ENCODE peak calls at places on chromosomes 5 and 9, in nine cellular contexts. Q is occipital lobe, I is GM23338, L is cardiac fibroblast, S is HepG2, J is AG09309, B is HT1080, V is cardiac muscle cell, T is hippocampal formation. N is an unnamed sample.

GRCh38 chr9:135492886-135493669 is 7.4 kb upstream of the MRPS2 start:
- DNase-seq in Q (no peak), I (no peak), L (no peak), S (no peak), J (no peak), B (no peak), V (no peak), T (no peak), N (no peak)

GRCh38 chr5:10856646-10857332 is 95.8 kb upstream of the DAP start:
- DNase-seq in Q (peak), I (peak), L (peak), S (peak), J (no peak), B (peak), V (peak), T (peak), N (no peak)

GRCh38 chr5:99030871-99031440 is 102.1 kb upstream of the CHD1 start:
- DNase-seq in Q (no peak), I (no peak), L (no peak), S (no peak), J (no peak), B (no peak), V (no peak), T (no peak), N (no peak)

GRCh38 chr9:118331622-118332045 is 627.4 kb downstream of the TLR4 start:
- DNase-seq in Q (peak), I (no peak), L (peak), S (no peak), J (no peak), B (peak), V (peak), T (no peak), N (peak)

GRCh38 chr5:126656397-126657007 is 55.8 kb downstream of the PHAX start:
- DNase-seq in Q (no peak), I (peak), L (peak), S (peak), J (peak), B (no peak), V (peak), T (peak), N (no peak)

GRCh38 chr5:104363567-104363966 is 801.0 kb upstream of the NUDT12 start:
- DNase-seq in Q (no peak), I (no peak), L (no peak), S (no peak), J (no peak), B (no peak), V (no peak), T (no peak), N (no peak)

GRCh38 chr5:133278318-133278717 is 226.5 kb downstream of the HSPA4 start:
- DNase-seq in Q (no peak), I (no peak), L (no peak), S (no peak), J (no peak), B (no peak), V (no peak), T (no peak), N (no peak)

GRCh38 chr9:77945798-77946197 is 85.8 kb downstream of the GNAQ start:
- DNase-seq in Q (no peak), I (no peak), L (peak), S (no peak), J (no peak), B (no peak), V (peak), T (no peak), N (no peak)

GRCh38 chr5:39906146-39906545 is 481.4 kb upstream of the DAB2 start:
- DNase-seq in Q (no peak), I (no peak), L (peak), S (no peak), J (no peak), B (peak), V (peak), T (no peak), N (no peak)

GRCh38 chr9:116541402-116541801 is 145.7 kb upstream of the TRIM32 start:
- DNase-seq in Q (no peak), I (no peak), L (no peak), S (no peak), J (no peak), B (no peak), V (no peak), T (no peak), N (no peak)

GRCh38 chr9:37374892-37375291 is 47.6 kb upstream of the GRHPR start:
- DNase-seq in Q (no peak), I (no peak), L (no peak), S (no peak), J (no peak), B (no peak), V (no peak), T (no peak), N (no peak)

GRCh38 chr9:134778841-134779411 is 101.7 kb upstream of the FCN2 start:
- DNase-seq in Q (no peak), I (peak), L (peak), S (peak), J (no peak), B (peak), V (peak), T (no peak), N (peak)

GRCh38 chr5:142070734-142071133 is 37.8 kb upstream of the NDFIP1 start:
- DNase-seq in Q (no peak), I (no peak), L (no peak), S (no peak), J (no peak), B (no peak), V (no peak), T (no peak), N (no peak)

N was measured in left lobe of liver.